ENCODE peak calls at places on chromosome 3, in six cellular contexts. D is T-cell, X is foreskin keratinocyte, S is LoVo, P is globus pallidus, N is heart right ventricle. Y is an unnamed sample.

GRCh38 chr3:149534671-149535394 is 60.3 kb downstream of the TM4SF4 start:
- DNase-seq in D (no peak), P (peak), X (no peak), N (no peak), S (no peak), Y (peak)

GRCh38 chr3:8201886-8202285 is 299.7 kb upstream of the LMCD1 start:
- DNase-seq in P (no peak), S (no peak), X (no peak), N (no peak), D (no peak), Y (no peak)

GRCh38 chr3:169627073-169627472 is 36.4 kb downstream of the MECOM start:
- DNase-seq in S (no peak), P (no peak), N (no peak), D (no peak), X (no peak), Y (no peak)

GRCh38 chr3:129313415-129313982 is 34.8 kb downstream of the HMCES start:
- DNase-seq in N (no peak), D (no peak), X (peak), P (no peak), S (no peak), Y (no peak)

GRCh38 chr3:141039573-141039972 is 11.6 kb upstream of the SPSB4 start:
- DNase-seq in S (no peak), P (no peak), D (no peak), N (no peak), X (no peak), Y (no peak)

GRCh38 chr3:48039487-48040190 is 23.4 kb upstream of the MAP4 start:
- DNase-seq in S (peak), P (peak), D (no peak), N (no peak), X (peak), Y (peak)

GRCh38 chr3:8210752-8211405 is 290.7 kb upstream of the LMCD1 start:
- DNase-seq in N (no peak), S (no peak), D (no peak), P (no peak), X (peak), Y (no peak)

GRCh38 chr3:11784962-11785361 is 61.7 kb downstream of the TAMM41 start:
- DNase-seq in P (no peak), S (no peak), N (no peak), D (no peak), X (no peak), Y (no peak)

GRCh38 chr3:115330406-115330805 is 183.3 kb upstream of the ZBTB20 start:
- DNase-seq in D (no peak), X (peak), P (no peak), S (no peak), N (no peak), Y (no peak)

GRCh38 chr3:51282931-51283330 is 102.2 kb upstream of the MANF start:
- DNase-seq in N (no peak), X (peak), S (no peak), P (no peak), D (no peak), Y (no peak)

GRCh38 chr3:138297059-138297607 is 32.5 kb downstream of the NME9 start:
- DNase-seq in N (no peak), P (no peak), D (no peak), X (no peak), S (no peak), Y (no peak)

GRCh38 chr3:160369784-160370183 is 29.2 kb downstream of the IFT80 start:
- DNase-seq in X (no peak), P (no peak), S (no peak), D (no peak), N (no peak), Y (no peak)

GRCh38 chr3:179146911-179147570 is 1.1 kb upstream of the PIK3CA start:
- DNase-seq in P (peak), X (peak), D (no peak), S (peak), N (no peak), Y (peak)

GRCh38 chr3:184175981-184176376 is 1.3 kb downstream of the AP2M1 start:
- DNase-seq in X (no peak), S (no peak), P (no peak), N (no peak), D (no peak), Y (no peak)

GRCh38 chr3:105490045-105490444 is 123.3 kb downstream of the ALCAM start:
- DNase-seq in X (no peak), D (no peak), S (no peak), N (no peak), P (no peak), Y (no peak)

GRCh38 chr3:71702131-71703024 is 22.8 kb downstream of the EIF4E3 start:
- DNase-seq in S (no peak), N (no peak), X (peak), P (no peak), D (no peak), Y (no peak)

GRCh38 chr3:60086811-60087210 is 1037.0 kb upstream of the CFAP20DC start:
- DNase-seq in D (no peak), N (no peak), S (peak), P (no peak), X (peak), Y (no peak)

GRCh38 chr3:30011237-30011803 is 595.1 kb upstream of the TGFBR2 start:
- DNase-seq in S (no peak), X (no peak), D (no peak), P (no peak), N (no peak), Y (no peak)

GRCh38 chr3:119352863-119353527 is 58.8 kb downstream of the ARHGAP31 start:
- DNase-seq in N (no peak), P (no peak), X (peak), S (no peak), D (no peak), Y (no peak)

GRCh38 chr3:159828542-159828943 is 160.1 kb upstream of the IL12A start:
- DNase-seq in S (peak), D (no peak), P (peak), X (peak), N (no peak), Y (no peak)

GRCh38 chr3:146464005-146464595 is 5.3 kb downstream of the PLSCR2 start:
- DNase-seq in N (no peak), X (peak), S (no peak), P (no peak), D (no peak), Y (no peak)

GRCh38 chr3:39631136-39631535 is 163.7 kb downstream of the MOBP start:
- DNase-seq in N (no peak), P (no peak), S (no peak), D (no peak), X (no peak), Y (no peak)

GRCh38 chr3:194255252-194256039 is 95.7 kb downstream of the CPN2 start:
- DNase-seq in N (peak), P (no peak), S (no peak), D (peak), X (no peak), Y (peak)

GRCh38 chr3:67647390-67647878 is 7.0 kb downstream of the SUCLG2 start:
- DNase-seq in X (peak), D (no peak), N (no peak), S (peak), P (no peak), Y (no peak)

GRCh38 chr3:186971578-186971977 is 41.3 kb downstream of the ST6GAL1 start:
- DNase-seq in D (no peak), S (no peak), X (no peak), P (peak), N (no peak), Y (peak)

GRCh38 chr3:24315991-24316390 is 178.7 kb downstream of the THRB start:
- DNase-seq in N (no peak), S (no peak), X (peak), P (no peak), D (no peak), Y (no peak)

GRCh38 chr3:129665024-129665768 is 58.7 kb upstream of the PLXND1 start:
- DNase-seq in N (no peak), S (no peak), P (no peak), D (no peak), X (peak), Y (no peak)

GRCh38 chr3:170355738-170356595 is 1.5 kb upstream of the SKIL start:
- DNase-seq in N (peak), X (peak), P (peak), S (no peak), D (no peak), Y (peak)

GRCh38 chr3:55322649-55323048 is 164.5 kb downstream of the WNT5A start:
- DNase-seq in S (no peak), P (peak), N (peak), D (no peak), X (no peak), Y (peak)

GRCh38 chr3:142269777-142270176 is 44.4 kb upstream of the GK5 start:
- DNase-seq in N (no peak), S (no peak), D (no peak), P (no peak), X (no peak), Y (no peak)

GRCh38 chr3:18445421-18446066 is 20.4 kb upstream of the SATB1 start:
- DNase-seq in X (no peak), D (peak), N (no peak), P (peak), S (no peak), Y (no peak)

GRCh38 chr3:184172681-184173373 is 1.8 kb upstream of the AP2M1 start:
- DNase-seq in X (peak), N (no peak), D (no peak), P (no peak), S (no peak), Y (no peak)

GRCh38 chr3:151155409-151156128 is 47.4 kb downstream of the GPR171 start:
- DNase-seq in S (no peak), D (no peak), N (no peak), X (no peak), P (no peak), Y (no peak)

GRCh38 chr3:39752751-39753150 is 56.7 kb upstream of the MYRIP start:
- DNase-seq in N (no peak), S (no peak), D (no peak), X (peak), P (no peak), Y (no peak)

GRCh38 chr3:71229905-71230657 is 353.4 kb downstream of the FOXP1 start:
- DNase-seq in N (no peak), X (no peak), D (peak), S (no peak), P (peak), Y (no peak)

GRCh38 chr3:112974894-112975293 is at the start of gene CD200R1:
- DNase-seq in S (no peak), N (no peak), P (no peak), X (no peak), D (no peak), Y (no peak)

GRCh38 chr3:127411083-127411727 is 123.4 kb upstream of the PRR20G start:
- DNase-seq in P (no peak), X (no peak), S (no peak), D (no peak), N (no peak), Y (no peak)